ENCODE peak calls at places on chromosomes 16 and 17, in four cellular contexts. Q is CD8-positive, alpha-beta T cell; Z is stomach; P is cardiac muscle cell. F is an unnamed sample.

GRCh38 chr17:32157225-32157624 is 14.9 kb downstream of the RHOT1 start:
- DNase-seq in Q (no peak), Z (no peak), P (peak; percentile 34), F (no peak)

GRCh38 chr16:22413819-22414218 is 39.4 kb upstream of the CDR2 start:
- DNase-seq in Q (no peak), Z (no peak), P (no peak), F (no peak)

GRCh38 chr17:8746501-8747236 is 2.0 kb upstream of the CCDC42 start:
- DNase-seq in Q (no peak), Z (no peak), P (no peak), F (no peak)

GRCh38 chr16:66635406-66635805 is 30.9 kb downstream of the CMTM3 start:
- DNase-seq in Q (no peak), Z (no peak), P (no peak), F (no peak)

GRCh38 chr16:70380205-70380918 is 33.7 kb downstream of the DDX19A start:
- DNase-seq in Q (peak; percentile 68), Z (peak; percentile 57), P (peak; percentile 88), F (peak; percentile 35)

GRCh38 chr16:745739-746138 is 4.9 kb upstream of the CIAO3 start:
- DNase-seq in Q (no peak), Z (peak; percentile 44), P (no peak), F (no peak)

GRCh38 chr16:53056528-53056881 is 1.7 kb downstream of the CHD9 start:
- DNase-seq in Q (no peak), Z (no peak), P (peak; percentile 68), F (no peak)

GRCh38 chr17:49575524-49576120 is at the start of gene NXPH3:
- DNase-seq in Q (peak; percentile 43), Z (peak; percentile 80), P (peak; percentile 58), F (peak; percentile 50)

GRCh38 chr17:44522883-44523671 is 19.9 kb upstream of the GPATCH8 start:
- DNase-seq in Q (peak; percentile 58), Z (peak; percentile 83), P (peak; percentile 78), F (no peak)

GRCh38 chr16:19515765-19516164 is 6.1 kb downstream of the GDE1 start:
- DNase-seq in Q (no peak), Z (no peak), P (no peak), F (no peak)

GRCh38 chr16:85104147-85104546 is 8.1 kb downstream of the CIBAR2 start:
- DNase-seq in Q (no peak), Z (no peak), P (no peak), F (no peak)

GRCh38 chr17:73071387-73071999 is 21.0 kb downstream of the SLC39A11 start:
- DNase-seq in Q (no peak), Z (no peak), P (peak; percentile 51), F (no peak)

GRCh38 chr16:31118223-31119155 is 1.0 kb downstream of the KAT8 start:
- DNase-seq in Q (no peak), Z (no peak), P (peak; percentile 68), F (no peak)

GRCh38 chr16:86151372-86151950 is 252.5 kb downstream of the IRF8 start:
- DNase-seq in Q (no peak), Z (no peak), P (no peak), F (no peak)
- H3K27ac ChIP-seq in Q (no peak overlapping the region), Z (peak overlapping the region; percentile 56), P (no peak overlapping the region), F (no peak overlapping the region)

GRCh38 chr16:35841632-35842031 is 2382.2 kb downstream of the TP53TG3F start:
- DNase-seq in Q (no peak), Z (no peak), P (no peak), F (no peak)
- H3K9me3 ChIP-seq in Q (no peaks in the 10 kb centered on the region), Z (peaks cover 50% of the 10 kb centered on the region), P (peaks cover 2% of the 10 kb centered on the region), F (no peaks in the 10 kb centered on the region)

GRCh38 chr17:65035704-65036103 is 20.8 kb downstream of the GNA13 start:
- DNase-seq in Q (no peak), Z (no peak), P (no peak), F (no peak)
- H3K27ac ChIP-seq in Q (no peak overlapping the region), Z (peak overlapping the region; percentile 1), P (peak overlapping the region; percentile 78), F (no peak overlapping the region)

GRCh38 chr17:57027852-57028251 is 49.9 kb downstream of the SCPEP1 start:
- DNase-seq in Q (no peak), Z (no peak), P (no peak), F (no peak)

GRCh38 chr17:57021226-57021940 is 43.5 kb downstream of the SCPEP1 start:
- DNase-seq in Q (no peak), Z (peak; percentile 90), P (no peak), F (no peak)

GRCh38 chr17:57020208-57020607 is 42.3 kb downstream of the SCPEP1 start:
- DNase-seq in Q (no peak), Z (no peak), P (no peak), F (no peak)

DNA sequence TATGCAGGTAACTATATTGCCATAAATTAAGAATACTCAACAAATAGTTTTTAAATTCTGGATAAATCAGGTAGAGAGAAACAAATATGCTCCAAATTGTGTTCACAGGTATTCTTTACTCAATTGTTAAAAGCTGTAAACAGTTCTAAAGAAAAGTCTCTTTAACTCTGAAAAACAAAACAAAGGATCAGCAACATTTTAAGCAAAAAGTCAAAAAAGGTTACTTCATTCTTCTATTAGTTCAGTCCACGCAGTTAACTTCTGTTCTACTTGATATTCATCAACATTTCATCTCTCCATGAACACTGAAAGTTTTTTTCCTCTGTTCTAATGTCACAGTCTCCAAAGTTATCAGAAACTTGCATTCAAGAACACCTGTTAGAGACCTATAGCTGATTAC is 47.9 kb downstream of the SCPEP1 start:
- DNase-seq in Q (no peak), Z (no peak), P (no peak), F (no peak)
- H3K9me3 ChIP-seq in Q (no peaks in the 10 kb centered on the region), Z (peaks cover 14% of the 10 kb centered on the region), P (no peaks in the 10 kb centered on the region), F (peaks cover 3% of the 10 kb centered on the region)